ENCODE peak calls at places on chromosomes 7 and 10, in five cellular contexts. C is neural progenitor cell, A is IMR-90, F is GM23248, Q is PC-9. Z is an unnamed sample.

GRCh38 chr10:31656820-31657470 is 271.7 kb downstream of the ARHGAP12 start:
- DNase-seq in F (no peak), Q (no peak), A (no peak), C (no peak), Z (peak; percentile 62)

GRCh38 chr7:2638224-2638991 is 6.6 kb downstream of the TTYH3 start:
- DNase-seq in Q (no peak), A (peak; percentile 71), F (peak; percentile 92), C (no peak), Z (no peak)

GRCh38 chr10:35386594-35387174 is 50.4 kb downstream of the CCNY start:
- DNase-seq in C (peak; percentile 57), Q (no peak), F (no peak), A (peak; percentile 37), Z (peak; percentile 6)

GRCh38 chr7:42372498-42372897 is 135.5 kb upstream of the GLI3 start:
- DNase-seq in Q (no peak), F (no peak), C (peak; percentile 62), A (no peak), Z (no peak)

GRCh38 chr10:6757119-6757518 is 177.0 kb upstream of the PRKCQ start:
- DNase-seq in Q (no peak), A (no peak), F (no peak), C (no peak), Z (no peak)

GRCh38 chr7:3326246-3326645 is 25.2 kb downstream of the SDK1 start:
- DNase-seq in C (no peak), Q (no peak), F (no peak), A (peak; percentile 28), Z (no peak)

GRCh38 chr10:103982639-103983038 is 15.7 kb downstream of the SLK start:
- DNase-seq in F (peak; percentile 9), C (peak; percentile 53), A (no peak), Q (no peak), Z (no peak)

GRCh38 chr10:75334720-75335119 is 66.8 kb downstream of the ZNF503 start:
- DNase-seq in A (no peak), Q (no peak), F (no peak), C (no peak), Z (no peak)

GRCh38 chr10:128064615-128065580 is 61.3 kb downstream of the MKI67 start:
- DNase-seq in C (no peak), Q (peak; percentile 84), F (peak; percentile 94), A (peak; percentile 49), Z (peak; percentile 92)

GRCh38 chr10:48946891-48947500 is 7.4 kb upstream of the LRRC18 start:
- DNase-seq in A (no peak), C (no peak), Q (no peak), F (no peak), Z (no peak)

GRCh38 chr7:116227678-116228239 is 17.4 kb downstream of the TES start:
- DNase-seq in A (peak; percentile 94), C (no peak), F (peak; percentile 93), Q (peak; percentile 49), Z (no peak)

GRCh38 chr7:56051339-56052191 is at the start of the genes CCT6A and PSPH:
- DNase-seq in C (peak; percentile 98), F (peak; percentile 100), Q (peak; percentile 100), A (peak; percentile 98), Z (peak; percentile 98)

GRCh38 chr7:140639366-140640053 is 1.1 kb downstream of the DENND2A start:
- DNase-seq in Q (no peak), C (peak; percentile 49), A (peak; percentile 90), F (peak; percentile 78), Z (peak; percentile 47)

GRCh38 chr7:1944619-1945210 is 274.6 kb downstream of the ELFN1 start:
- DNase-seq in F (no peak), C (no peak), A (no peak), Q (no peak), Z (no peak)

GRCh38 chr10:86730227-86730626 is 26.2 kb upstream of the BMPR1A start:
- DNase-seq in A (peak; percentile 6), Q (no peak), F (no peak), C (no peak), Z (no peak)

GRCh38 chr7:93889261-93889660 is 1.3 kb downstream of the TFPI2 start:
- DNase-seq in A (peak; percentile 92), C (no peak), F (peak; percentile 92), Q (no peak), Z (no peak)

GRCh38 chr7:69803699-69804516 is 205.6 kb downstream of the AUTS2 start:
- DNase-seq in Q (no peak), A (no peak), C (no peak), F (no peak), Z (no peak)

GRCh38 chr7:73526892-73527821 is 5.1 kb upstream of the BAZ1B start:
- DNase-seq in A (no peak), C (peak; percentile 7), F (no peak), Q (no peak), Z (peak; percentile 17)

GRCh38 chr10:131245475-131246059 is 66.0 kb downstream of the TCERG1L start:
- DNase-seq in C (no peak), F (no peak), A (no peak), Q (no peak), Z (no peak)

GRCh38 chr10:86732771-86733170 is 23.6 kb upstream of the BMPR1A start:
- DNase-seq in F (no peak), A (no peak), C (no peak), Q (no peak), Z (no peak)

GRCh38 chr7:92158660-92159575 is 20.0 kb downstream of the LRRD1 start:
- DNase-seq in F (peak; percentile 93), Q (no peak), C (no peak), A (peak; percentile 93), Z (no peak)

GRCh38 chr10:133456041-133456951 is 2.6 kb downstream of the SCART1 start:
- DNase-seq in F (no peak), Q (no peak), C (no peak), A (no peak), Z (no peak)

GRCh38 chr7:2405601-2406345 is 2.4 kb downstream of the CHST12 start:
- DNase-seq in Q (no peak), C (no peak), F (no peak), A (no peak), Z (no peak)

GRCh38 chr7:148698397-148699023 is at the start of gene CUL1:
- DNase-seq in C (peak; percentile 89), Q (peak; percentile 64), A (peak; percentile 52), F (peak; percentile 88), Z (peak; percentile 68)

GRCh38 chr7:134703241-134703594 is 56.6 kb downstream of the BPGM start:
- DNase-seq in C (no peak), F (no peak), A (no peak), Q (no peak), Z (no peak)
- H3K4me2 ChIP-seq in C (peak overlapping the region; percentile 33), F (no peak overlapping the region), A (no peak overlapping the region), Q (no peak overlapping the region), Z (no peak overlapping the region)

GRCh38 chr7:57274535-57275283 is 142.5 kb upstream of the ZNF479 start:
- DNase-seq in Q (no peak), F (no peak), A (no peak), C (no peak), Z (no peak)
- H3K9me3 ChIP-seq in Q (peaks cover 43% of the 10 kb centered on the region), F (peaks cover 7% of the 10 kb centered on the region), A (peaks cover 10% of the 10 kb centered on the region), C (peaks cover 53% of the 10 kb centered on the region), Z (peaks cover 8% of the 10 kb centered on the region)

GRCh38 chr7:124649397-124650029 is 116.1 kb downstream of the GPR37 start:
- DNase-seq in Q (no peak), C (no peak), A (no peak), F (no peak), Z (no peak)
- H3K4me2 ChIP-seq in Q (peak overlapping the region; percentile 49), C (no peak overlapping the region), A (peak overlapping the region; percentile 89), F (no peak overlapping the region), Z (no peak overlapping the region)

GRCh38 chr7:63071396-63071795 is 927.3 kb upstream of the ZNF722 start:
- DNase-seq in F (no peak), Q (no peak), A (no peak), C (no peak), Z (no peak)
- H3K9me3 ChIP-seq in F (no peaks in the 10 kb centered on the region), Q (no peaks in the 10 kb centered on the region), A (peaks cover 30% of the 10 kb centered on the region), C (peaks cover 47% of the 10 kb centered on the region), Z (peaks cover 55% of the 10 kb centered on the region)

DNA sequence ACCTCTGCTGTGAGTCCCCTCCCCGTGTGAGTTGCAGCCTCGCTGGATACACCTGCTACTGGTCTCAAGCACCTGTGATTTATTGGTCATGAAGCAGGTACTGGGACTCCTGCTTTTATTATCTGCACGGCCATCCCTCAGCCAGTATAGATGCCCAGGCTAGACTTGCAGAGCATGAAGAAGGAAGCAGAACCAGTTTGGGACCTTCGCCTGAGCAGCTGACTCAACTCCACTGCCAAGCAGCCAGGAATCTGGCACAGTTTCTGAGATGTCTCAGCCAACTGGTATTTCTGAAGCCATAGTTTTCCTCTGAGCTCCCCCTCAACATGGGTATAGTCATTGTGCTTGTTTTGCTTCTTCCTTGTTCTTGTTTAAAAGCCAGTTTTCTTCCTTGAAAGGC is 28.0 kb upstream of the SLC39A12 start:
- DNase-seq in C (no peak), F (peak; percentile 94), A (peak; percentile 95), Q (peak; percentile 86), Z (peak; percentile 61)
- H3K4me2 ChIP-seq in C (no peak overlapping the region), F (peak overlapping the region; percentile 52), A (no peak overlapping the region), Q (peak overlapping the region; percentile 45), Z (no peak overlapping the region)

GRCh38 chr10:36819781-36820180 is 305.6 kb upstream of the ANKRD30A start:
- DNase-seq in A (no peak), Q (no peak), C (no peak), F (no peak), Z (no peak)

GRCh38 chr10:36817898-36818297 is 307.5 kb upstream of the ANKRD30A start:
- DNase-seq in A (no peak), F (no peak), Q (no peak), C (no peak), Z (no peak)
- H3K9me3 ChIP-seq in A (no peaks in the 10 kb centered on the region), F (no peaks in the 10 kb centered on the region), Q (no peaks in the 10 kb centered on the region), C (no peaks in the 10 kb centered on the region), Z (peaks cover 8% of the 10 kb centered on the region)

GRCh38 chr10:124045794-124046355 is 47.5 kb downstream of the CHST15 start:
- DNase-seq in C (no peak), A (no peak), F (no peak), Q (no peak), Z (no peak)
- H3K4me2 ChIP-seq in C (no peak overlapping the region), A (no peak overlapping the region), F (no peak overlapping the region), Q (no peak overlapping the region), Z (no peak overlapping the region)

GRCh38 chr10:47098238-47098637 is 187.0 kb downstream of the PTPN20 start:
- DNase-seq in A (no peak), F (no peak), Q (no peak), C (no peak), Z (no peak)
- H3K9me3 ChIP-seq in A (peaks cover 7% of the 10 kb centered on the region), F (no peaks in the 10 kb centered on the region), Q (no peaks in the 10 kb centered on the region), C (no peaks in the 10 kb centered on the region), Z (peaks cover 2% of the 10 kb centered on the region)

DNA sequence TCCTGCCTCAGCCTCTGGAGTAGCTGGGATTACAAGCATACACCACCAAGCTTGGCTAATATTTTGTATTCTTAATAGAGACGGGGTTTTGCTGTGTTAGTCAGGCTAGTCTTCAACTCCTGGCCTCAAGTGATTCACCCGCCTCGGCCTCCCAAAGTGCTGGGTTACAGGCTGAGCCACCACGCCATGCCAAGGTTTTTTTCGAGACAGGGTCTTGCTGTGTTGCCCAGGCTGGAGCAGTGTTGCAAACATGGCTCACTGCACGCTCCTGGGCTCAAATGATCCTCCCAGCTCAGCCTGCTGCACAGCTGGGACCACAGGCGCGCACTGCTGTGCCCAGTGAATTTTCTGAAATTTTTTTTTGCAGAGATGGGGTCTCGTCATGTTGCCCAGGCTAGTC is 3.3 kb upstream of the SEC31B start:
- DNase-seq in C (no peak), Q (no peak), A (peak; percentile 46), F (peak; percentile 23), Z (no peak)
- H3K4me2 ChIP-seq in C (no peak overlapping the region), Q (no peak overlapping the region), A (no peak overlapping the region), F (no peak overlapping the region), Z (no peak overlapping the region)